ENCODE peak calls at places on chromosomes 5 and 9, in eight cellular contexts. X is body of pancreas; T is GM23248; W is neuronal stem cell; P is CD8-positive, alpha-beta T cell; I is HepG2; M is IMR-90; Y is A549. V is an unnamed sample.

GRCh38 chr9:107612136-107612535 is 122.6 kb upstream of the KLF4 start:
- DNase-seq in X (peak; percentile 35), Y (no peak), W (no peak), T (peak; percentile 42), M (no peak), I (no peak), P (no peak), V (no peak)

GRCh38 chr5:173806270-173807035 is 81.7 kb upstream of the CPEB4 start:
- DNase-seq in T (peak; percentile 23), W (no peak), P (no peak), X (no peak), M (no peak), Y (no peak), I (peak; percentile 80), V (no peak)

GRCh38 chr5:172837640-172838039 is 3.6 kb downstream of the ERGIC1 start:
- DNase-seq in P (peak; percentile 46), X (peak; percentile 95), T (no peak), M (no peak), I (no peak), W (no peak), Y (no peak), V (no peak)

GRCh38 chr5:178419196-178419595 is 171.0 kb downstream of the COL23A1 start:
- DNase-seq in I (no peak), M (no peak), P (no peak), W (no peak), T (no peak), X (no peak), Y (no peak), V (no peak)

GRCh38 chr5:137220523-137220927 is 278.6 kb downstream of the SPOCK1 start:
- DNase-seq in I (peak; percentile 76), P (no peak), W (no peak), T (peak; percentile 95), M (peak; percentile 78), Y (peak; percentile 79), X (peak; percentile 30), V (no peak)

GRCh38 chr5:35244171-35244570 is 13.9 kb upstream of the PRLR start:
- DNase-seq in T (no peak), M (no peak), I (no peak), P (no peak), X (no peak), Y (no peak), W (no peak), V (no peak)

GRCh38 chr5:158769702-158770101 is 330.0 kb downstream of the EBF1 start:
- DNase-seq in T (peak; percentile 37), W (no peak), I (no peak), X (no peak), P (no peak), Y (no peak), M (no peak), V (no peak)

GRCh38 chr9:133572821-133573361 is 36.3 kb downstream of the FAM163B start:
- DNase-seq in X (no peak), I (no peak), Y (no peak), P (no peak), W (no peak), M (no peak), T (peak; percentile 36), V (no peak)

GRCh38 chr5:150082889-150083288 is 3.5 kb downstream of the CSF1R start:
- DNase-seq in T (no peak), X (no peak), I (no peak), M (no peak), Y (no peak), P (no peak), W (no peak), V (no peak)

GRCh38 chr5:150080696-150081435 is 5.5 kb downstream of the CSF1R start:
- DNase-seq in P (no peak), I (no peak), M (no peak), X (no peak), W (no peak), Y (no peak), T (no peak), V (no peak)

GRCh38 chr5:150079655-150080461 is 6.5 kb downstream of the CSF1R start:
- DNase-seq in I (no peak), M (no peak), Y (no peak), P (no peak), T (no peak), W (no peak), X (no peak), V (no peak)

GRCh38 chr5:150082364-150082763 is 4.0 kb downstream of the CSF1R start:
- DNase-seq in P (no peak), W (no peak), T (no peak), M (no peak), Y (no peak), X (no peak), I (no peak), V (no peak)

DNA sequence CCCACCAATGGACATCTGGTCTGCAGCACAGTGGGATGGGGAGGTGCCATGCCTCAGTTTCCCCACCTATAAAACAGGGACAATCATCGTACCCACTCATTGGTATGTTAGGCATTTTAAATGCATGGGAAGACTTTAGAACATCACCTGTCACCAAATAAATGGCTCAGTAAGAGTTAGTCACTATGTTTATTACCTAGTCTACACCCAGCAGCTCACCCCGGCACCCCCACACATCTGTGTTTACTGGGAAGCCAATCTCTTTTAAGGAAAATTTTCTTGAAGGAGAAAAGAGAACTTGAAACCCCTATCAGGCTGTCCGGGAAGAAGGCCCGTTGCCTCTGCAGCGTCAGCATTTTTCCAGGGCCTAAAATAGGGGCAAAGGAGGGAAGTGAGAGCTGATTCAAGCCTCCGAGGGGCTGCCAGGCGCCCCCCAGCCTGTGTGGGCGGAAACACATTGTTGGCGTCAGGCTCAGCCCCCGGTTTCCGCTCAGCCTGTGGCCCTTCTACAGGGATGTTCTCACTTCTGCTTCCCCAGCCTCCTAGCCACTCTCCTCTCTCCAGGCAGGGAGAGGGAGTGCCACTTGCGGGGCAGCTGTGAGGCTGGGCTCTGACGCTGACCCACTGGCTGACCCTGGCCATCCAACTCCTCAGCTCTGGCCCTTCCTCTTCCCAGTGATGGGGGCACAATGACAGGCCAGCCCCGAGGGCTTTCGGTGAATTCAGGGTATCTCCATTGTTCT is 4.6 kb downstream of the CSF1R start:
- DNase-seq in P (no peak), W (no peak), M (peak; percentile 26), I (no peak), X (peak; percentile 21), Y (no peak), T (no peak), V (no peak)
- H3K4me3 ChIP-seq in P (no peak overlapping the region), W (no peak overlapping the region), M (no peak overlapping the region), I (no peak overlapping the region), X (no peak overlapping the region), Y (no peak overlapping the region), T (no peak overlapping the region), V (no peak overlapping the region)

GRCh38 chr5:119318256-119318914 is 37.4 kb upstream of the TNFAIP8 start:
- DNase-seq in X (no peak), Y (no peak), P (no peak), T (no peak), I (peak; percentile 64), W (no peak), M (no peak), V (peak; percentile 29)

GRCh38 chr5:119322312-119322947 is 33.4 kb upstream of the TNFAIP8 start:
- DNase-seq in M (no peak), W (no peak), X (no peak), P (no peak), T (no peak), I (no peak), Y (no peak), V (no peak)

GRCh38 chr5:119319890-119320289 is 35.9 kb upstream of the TNFAIP8 start:
- DNase-seq in X (no peak), I (no peak), P (no peak), M (no peak), W (no peak), Y (no peak), T (no peak), V (no peak)

GRCh38 chr5:119321569-119322311 is 34.1 kb upstream of the TNFAIP8 start:
- DNase-seq in T (no peak), X (no peak), W (no peak), P (no peak), I (no peak), Y (no peak), M (no peak), V (no peak)

DNA sequence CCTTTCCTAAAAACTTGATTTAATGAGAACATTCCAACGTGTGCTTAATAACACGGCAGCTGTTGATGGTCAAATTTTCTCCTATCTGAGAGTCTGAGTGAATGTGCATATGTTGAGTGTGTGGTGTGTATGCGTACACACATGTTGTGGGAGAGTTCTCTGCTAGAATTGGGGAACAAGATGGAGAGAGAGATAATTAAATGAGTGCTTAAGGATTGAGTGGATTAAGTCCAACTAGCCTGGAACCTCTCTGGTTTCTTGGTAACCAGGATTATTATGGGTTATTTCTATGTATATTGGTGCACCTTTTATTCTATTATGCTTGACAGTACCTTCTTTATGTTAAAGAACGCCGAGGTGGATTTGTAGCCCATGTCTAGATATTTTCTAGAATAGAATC is 36.4 kb upstream of the TNFAIP8 start:
- DNase-seq in Y (no peak), M (no peak), T (no peak), P (no peak), W (no peak), X (no peak), I (no peak), V (no peak)
- H3K4me1 ChIP-seq in Y (peaks cover 42% of the 10 kb centered on the region), M (peaks cover 22% of the 10 kb centered on the region), T (peaks cover 22% of the 10 kb centered on the region), P (peaks cover 95% of the 10 kb centered on the region), W (peaks cover 2% of the 10 kb centered on the region), X (peaks cover 30% of the 10 kb centered on the region), I (peaks cover 39% of the 10 kb centered on the region), V (peaks cover 80% of the 10 kb centered on the region)

GRCh38 chr5:38258037-38258318 is 381 bp upstream of the EGFLAM start:
- DNase-seq in W (no peak), I (no peak), M (no peak), Y (no peak), P (no peak), T (no peak), X (no peak), V (no peak)

GRCh38 chr5:38257236-38258036 is 923 bp upstream of the EGFLAM start:
- DNase-seq in W (peak; percentile 32), X (no peak), M (no peak), Y (no peak), P (no peak), I (no peak), T (no peak), V (no peak)

GRCh38 chr5:38263983-38264382 is 5.6 kb downstream of the EGFLAM start:
- DNase-seq in P (no peak), Y (no peak), T (no peak), I (peak; percentile 21), M (no peak), W (no peak), X (no peak), V (no peak)

GRCh38 chr5:38258319-38259061 is at the start of gene EGFLAM:
- DNase-seq in P (no peak), M (no peak), W (peak; percentile 56), Y (peak; percentile 24), X (peak; percentile 43), I (no peak), T (peak; percentile 44), V (no peak)

DNA sequence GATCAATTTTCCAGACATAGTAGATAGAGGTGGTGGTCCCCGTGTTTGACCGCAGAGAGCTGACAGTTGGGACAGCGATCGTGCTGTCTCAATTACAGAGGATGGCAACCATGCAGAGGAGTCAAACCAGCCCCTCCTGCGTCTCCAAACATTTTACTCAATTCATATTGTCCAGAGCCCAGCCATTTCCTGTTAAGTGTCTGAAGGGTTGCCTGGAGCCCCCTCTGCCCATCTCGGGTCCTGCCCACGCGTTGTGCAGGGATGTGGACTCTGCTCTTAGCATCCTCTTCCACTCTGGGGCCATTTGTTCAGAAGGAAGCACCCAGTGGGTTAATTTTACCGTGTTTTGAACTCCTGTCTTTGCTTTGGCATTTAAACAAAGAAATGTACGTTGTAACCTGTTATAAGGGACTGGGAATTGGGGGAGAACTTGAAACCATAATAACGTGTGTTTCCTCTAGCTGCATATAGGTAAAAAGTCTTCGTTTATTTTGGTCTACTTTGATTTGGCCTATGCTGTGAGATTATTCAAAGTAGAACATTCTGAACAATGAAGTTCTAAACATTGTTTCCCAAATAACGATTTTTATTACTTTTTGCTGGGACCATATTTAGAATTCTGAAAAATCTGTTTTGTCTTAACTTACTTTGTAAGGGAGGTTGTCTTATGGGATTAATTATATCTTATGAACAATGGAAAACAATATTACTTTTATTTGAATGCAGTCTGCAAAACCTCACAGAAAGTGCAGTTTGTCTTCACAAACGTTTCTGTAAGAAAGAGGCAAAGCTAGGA is 901 bp downstream of the EGFLAM start:
- DNase-seq in W (no peak), Y (no peak), I (no peak), T (peak; percentile 13), P (no peak), M (no peak), X (no peak), V (no peak)
- H3K27ac ChIP-seq in W (no peak overlapping the region), Y (no peak overlapping the region), I (no peak overlapping the region), T (no peak overlapping the region), P (no peak overlapping the region), M (no peak overlapping the region), X (no peak overlapping the region), V (no peak overlapping the region)

GRCh38 chr5:133928690-133929393 is 39.6 kb downstream of the C5orf15 start:
- DNase-seq in I (no peak), W (no peak), Y (no peak), T (no peak), P (no peak), X (no peak), M (no peak), V (no peak)
- H3K4me3 ChIP-seq in I (no peak overlapping the region), W (no peak overlapping the region), Y (no peak overlapping the region), T (no peak overlapping the region), P (no peak overlapping the region), X (no peak overlapping the region), M (no peak overlapping the region), V (no peak overlapping the region)